ENCODE peak calls at places on chromosomes 3 and 15, in eight cellular contexts. C is esophagus squamous epithelium, S is tibial nerve, H is uterus, T is right lobe of liver, P is transverse colon, R is ovary, U is endothelial cell of umbilical vein. K is an unnamed sample.

GRCh38 chr3:10968390-10968789 is 24.2 kb upstream of the SLC6A1 start:
- DNase-seq in C (no peak), S (no peak), H (no peak), T (peak; percentile 35), P (no peak), R (no peak), U (no peak), K (no peak)

GRCh38 chr15:90610220-90610619 is 80.5 kb downstream of the CRTC3 start:
- DNase-seq in C (no peak), S (no peak), H (no peak), T (no peak), P (no peak), R (no peak), U (no peak), K (no peak)

GRCh38 chr15:95843241-95843851 is 487.2 kb upstream of the NR2F2 start:
- DNase-seq in C (no peak), S (peak; percentile 48), H (peak; percentile 30), T (no peak), P (no peak), R (no peak), U (no peak), K (no peak)

GRCh38 chr15:23565395-23566069 is at the start of gene MKRN3:
- DNase-seq in C (no peak), S (no peak), H (no peak), T (no peak), P (peak; percentile 18), R (no peak), U (peak; percentile 35), K (no peak)

GRCh38 chr3:119781330-119782198 is at the start of gene NR1I2:
- DNase-seq in C (no peak), S (no peak), H (no peak), T (no peak), P (peak; percentile 58), R (no peak), U (no peak), K (no peak)

GRCh38 chr3:42179110-42179725 is 86.8 kb downstream of the CCK start:
- DNase-seq in C (no peak), S (peak; percentile 20), H (peak; percentile 40), T (no peak), P (peak; percentile 55), R (peak; percentile 53), U (peak; percentile 76), K (peak; percentile 38)

GRCh38 chr15:98164573-98164972 is 204.1 kb downstream of the ARRDC4 start:
- DNase-seq in C (no peak), S (no peak), H (no peak), T (no peak), P (no peak), R (no peak), U (no peak), K (no peak)

GRCh38 chr15:42504631-42505030 is 9.2 kb downstream of the SNAP23 start:
- DNase-seq in C (no peak), S (no peak), H (no peak), T (no peak), P (no peak), R (no peak), U (peak; percentile 81), K (no peak)

GRCh38 chr3:156509209-156510174 is 45.4 kb downstream of the SSR3 start:
- DNase-seq in C (no peak), S (peak; percentile 25), H (no peak), T (no peak), P (no peak), R (no peak), U (peak; percentile 80), K (no peak)

GRCh38 chr3:106204160-106204868 is 335.5 kb upstream of the CBLB start:
- DNase-seq in C (no peak), S (no peak), H (no peak), T (no peak), P (no peak), R (no peak), U (no peak), K (no peak)

GRCh38 chr3:45597166-45597565 is 2.6 kb downstream of the LIMD1 start:
- DNase-seq in C (no peak), S (peak; percentile 38), H (no peak), T (no peak), P (peak; percentile 24), R (no peak), U (no peak), K (no peak)

GRCh38 chr3:10356461-10356897 is 35.6 kb upstream of the SEC13 start:
- DNase-seq in C (no peak), S (no peak), H (no peak), T (peak; percentile 33), P (no peak), R (no peak), U (no peak), K (no peak)

GRCh38 chr3:102614580-102614979 is 179.8 kb downstream of the ZPLD1 start:
- DNase-seq in C (no peak), S (no peak), H (no peak), T (no peak), P (no peak), R (no peak), U (no peak), K (no peak)

GRCh38 chr3:50369271-50369670 is 9.9 kb upstream of the TMEM115 start:
- DNase-seq in C (no peak), S (no peak), H (no peak), T (no peak), P (no peak), R (no peak), U (no peak), K (no peak)

GRCh38 chr15:58070801-58071418 is 5.4 kb upstream of the ALDH1A2 start:
- DNase-seq in C (no peak), S (peak; percentile 20), H (peak; percentile 67), T (peak; percentile 61), P (peak; percentile 69), R (peak; percentile 65), U (peak; percentile 73), K (peak; percentile 87)

GRCh38 chr3:127962937-127963336 is 47.9 kb downstream of the KBTBD12 start:
- DNase-seq in C (no peak), S (no peak), H (no peak), T (no peak), P (no peak), R (no peak), U (no peak), K (no peak)

GRCh38 chr3:78025916-78026315 is 986.0 kb downstream of the ROBO2 start:
- DNase-seq in C (no peak), S (no peak), H (no peak), T (no peak), P (no peak), R (no peak), U (no peak), K (no peak)

GRCh38 chr15:81011593-81011992 is 10.9 kb downstream of the TLNRD1 start:
- DNase-seq in C (no peak), S (no peak), H (no peak), T (no peak), P (no peak), R (no peak), U (no peak), K (no peak)

DNA sequence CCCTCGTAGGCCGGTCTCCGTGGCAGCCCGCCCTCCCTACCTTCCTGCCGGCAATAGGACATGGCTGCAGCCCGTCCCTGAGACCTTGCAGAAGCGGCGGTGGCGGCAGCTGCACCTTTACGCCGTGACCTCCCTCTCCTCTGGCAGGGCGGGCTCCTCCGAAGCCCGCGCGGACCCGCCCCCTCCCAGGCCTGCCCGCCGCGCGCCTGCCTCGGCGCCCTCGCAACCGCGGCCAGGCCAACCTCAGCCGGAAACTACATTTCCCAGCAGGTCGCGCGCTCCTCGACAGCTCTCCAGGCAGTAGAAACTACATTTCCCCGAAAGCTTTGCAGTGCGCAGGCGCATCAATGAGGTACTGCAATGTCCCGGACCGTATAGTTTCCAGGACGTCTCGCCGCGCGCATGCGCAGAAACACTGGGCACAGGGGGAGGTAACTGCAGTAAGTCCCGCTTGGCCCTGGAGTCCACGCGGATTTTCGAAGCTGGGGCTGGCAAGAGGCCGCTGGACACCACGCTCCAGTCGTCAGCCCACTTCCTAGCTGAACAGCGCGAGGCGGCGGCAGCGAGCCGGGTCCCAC is at the start of the genes CHCHD4 and TMEM43:
- DNase-seq in C (peak; percentile 88), S (peak; percentile 96), H (peak; percentile 99), T (peak; percentile 100), P (peak; percentile 99), R (peak; percentile 99), U (peak; percentile 99), K (peak; percentile 100)
- TF ChIP-seq POLR2A in C (peak; percentile 55), S (peak; percentile 79), H (peak; percentile 59), T (peak; percentile 73), P (peak; percentile 84), R (peak; percentile 79), U (peak; percentile 58), K (no peak)

GRCh38 chr3:135736740-135737139 is 228.8 kb upstream of the PPP2R3A start:
- DNase-seq in C (no peak), S (no peak), H (no peak), T (no peak), P (peak; percentile 38), R (no peak), U (no peak), K (no peak)
- TF ChIP-seq CTCF in C (no peak), S (no peak), H (no peak), T (peak; percentile 15), P (peak; percentile 49), R (no peak), U (no peak), K (no peak)

GRCh38 chr3:158700559-158700958 is 28.1 kb upstream of the LXN start:
- DNase-seq in C (no peak), S (no peak), H (no peak), T (no peak), P (no peak), R (no peak), U (peak; percentile 91), K (no peak)

GRCh38 chr3:158701666-158702065 is 29.2 kb upstream of the LXN start:
- DNase-seq in C (no peak), S (no peak), H (no peak), T (no peak), P (no peak), R (no peak), U (peak; percentile 63), K (no peak)

DNA sequence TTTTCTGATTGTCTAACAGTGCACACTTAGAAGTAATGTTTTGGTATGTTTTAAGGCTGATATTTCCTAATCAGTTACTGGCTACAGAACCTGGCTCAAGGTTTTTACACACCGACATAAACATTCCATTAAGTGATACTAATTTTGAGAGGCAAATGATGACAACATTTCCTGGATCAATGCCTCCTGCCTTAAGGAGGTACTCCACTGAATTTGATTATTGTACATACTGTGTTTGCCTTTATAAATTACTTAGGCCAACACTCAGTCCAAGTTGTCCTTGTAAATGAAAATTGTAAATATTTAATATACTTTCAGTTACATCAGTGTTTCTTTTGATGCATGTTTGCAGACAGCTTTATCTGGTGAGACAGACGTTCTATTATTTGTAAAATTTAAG is 24.2 kb upstream of the LXN start:
- DNase-seq in C (no peak), S (no peak), H (no peak), T (no peak), P (no peak), R (no peak), U (peak; percentile 33), K (no peak)
- H3K4me3 ChIP-seq in C (no peak overlapping the region), S (no peak overlapping the region), H (no peak overlapping the region), T (no peak overlapping the region), P (no peak overlapping the region), R (no peak overlapping the region), U (no peak overlapping the region), K (no peak overlapping the region)

DNA sequence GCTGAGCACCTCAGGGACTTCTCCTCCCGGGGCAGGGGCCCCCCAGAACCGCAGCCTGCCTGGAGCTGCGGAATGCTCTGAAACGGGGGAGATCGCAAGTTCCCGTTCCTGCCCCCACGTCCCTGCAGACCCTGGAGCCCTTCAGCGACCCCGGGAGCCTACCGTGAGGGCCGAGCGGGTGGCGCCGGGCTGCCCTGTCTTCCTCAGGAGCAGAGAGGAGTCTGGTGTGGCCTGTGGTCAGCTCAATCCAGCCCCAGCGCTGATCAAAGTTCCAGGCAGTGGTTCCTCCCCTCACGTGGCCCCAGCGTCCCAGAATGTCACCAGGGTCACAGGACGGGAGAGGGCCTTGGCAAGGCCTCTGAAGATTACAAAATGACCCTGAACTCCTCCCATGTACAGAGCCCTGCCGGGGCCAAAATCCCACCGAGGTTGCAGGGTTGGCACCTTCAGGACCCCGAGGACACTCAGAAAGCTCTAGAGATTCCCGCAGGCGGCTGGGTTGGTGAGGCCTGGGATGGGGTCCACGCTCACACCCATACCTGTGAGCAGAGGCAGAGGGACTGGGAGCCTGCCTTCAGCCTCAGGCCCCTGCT is at the start of gene CPN2:
- DNase-seq in C (no peak), S (no peak), H (no peak), T (peak; percentile 92), P (no peak), R (no peak), U (no peak), K (no peak)
- TF ChIP-seq POLR2A in C (no peak), S (no peak), H (no peak), T (peak; percentile 94), P (no peak), R (no peak), U (no peak), K (no peak)

K was measured in lower leg skin.